ENCODE peak calls at places on chromosomes 3 and 15, in five cellular contexts. One of them, this sample, is unnamed.

GRCh38 chr3:58403513-58404109 is 30.0 kb downstream of the PDHB start:
- DNase-seq in SK-N-SH: no peak
- DNase-seq in GM12878: no peak
- DNase-seq in HCT116: no peak
- DNase-seq in HepG2: no peak
- DNase-seq in this sample: no peak

GRCh38 chr3:127831723-127832172 is 9.4 kb upstream of the MGLL start:
- DNase-seq in HepG2: no peak
- DNase-seq in GM12878: no peak
- DNase-seq in SK-N-SH: peak; percentile 67
- DNase-seq in HCT116: no peak
- DNase-seq in this sample: no peak

GRCh38 chr3:32937331-32937730 is 14.1 kb upstream of the CCR4 start:
- DNase-seq in HCT116: no peak
- DNase-seq in GM12878: no peak
- DNase-seq in SK-N-SH: no peak
- DNase-seq in HepG2: no peak
- DNase-seq in this sample: no peak

GRCh38 chr15:55379095-55379494 is 29.1 kb downstream of the CCPG1 start:
- DNase-seq in HepG2: no peak
- DNase-seq in SK-N-SH: no peak
- DNase-seq in GM12878: no peak
- DNase-seq in HCT116: no peak
- DNase-seq in this sample: no peak

GRCh38 chr15:50128266-50128665 is 9.2 kb upstream of the ATP8B4 start:
- DNase-seq in HCT116: no peak
- DNase-seq in HepG2: no peak
- DNase-seq in SK-N-SH: peak; percentile 7
- DNase-seq in GM12878: no peak
- DNase-seq in this sample: no peak

GRCh38 chr3:12350151-12350813 is 61.4 kb downstream of the PPARG start:
- DNase-seq in HepG2: no peak
- DNase-seq in SK-N-SH: no peak
- DNase-seq in GM12878: no peak
- DNase-seq in HCT116: no peak
- DNase-seq in this sample: no peak

GRCh38 chr3:155217591-155217990 is 75.9 kb downstream of the STRIT1 start:
- DNase-seq in SK-N-SH: no peak
- DNase-seq in HCT116: no peak
- DNase-seq in GM12878: no peak
- DNase-seq in HepG2: no peak
- DNase-seq in this sample: no peak

GRCh38 chr15:57548835-57549234 is 42.9 kb upstream of the MYZAP start:
- DNase-seq in GM12878: no peak
- DNase-seq in HCT116: no peak
- DNase-seq in SK-N-SH: no peak
- DNase-seq in HepG2: no peak
- DNase-seq in this sample: no peak

GRCh38 chr3:114308830-114309229 is 15.0 kb downstream of the TIGIT start:
- DNase-seq in HepG2: no peak
- DNase-seq in SK-N-SH: no peak
- DNase-seq in HCT116: no peak
- DNase-seq in GM12878: no peak
- DNase-seq in this sample: no peak

GRCh38 chr15:70053703-70054229 is 44.0 kb downstream of the TLE3 start:
- DNase-seq in HepG2: no peak
- DNase-seq in HCT116: no peak
- DNase-seq in GM12878: no peak
- DNase-seq in SK-N-SH: no peak
- DNase-seq in this sample: no peak

GRCh38 chr3:46351646-46352045 is 2.3 kb upstream of the CCR2 start:
- DNase-seq in GM12878: no peak
- DNase-seq in HCT116: no peak
- DNase-seq in HepG2: no peak
- DNase-seq in SK-N-SH: no peak
- DNase-seq in this sample: no peak

GRCh38 chr3:184240384-184241140 is 8.2 kb downstream of the ALG3 start:
- DNase-seq in HepG2: no peak
- DNase-seq in GM12878: no peak
- DNase-seq in SK-N-SH: no peak
- DNase-seq in HCT116: no peak
- DNase-seq in this sample: no peak

GRCh38 chr3:71542548-71543370 is 40.8 kb downstream of the FOXP1 start:
- DNase-seq in SK-N-SH: peak; percentile 63
- DNase-seq in HCT116: no peak
- DNase-seq in HepG2: no peak
- DNase-seq in GM12878: no peak
- DNase-seq in this sample: no peak
- TF ChIP-seq REST in SK-N-SH: no peak
- TF ChIP-seq REST in HCT116: no peak
- TF ChIP-seq REST in HepG2: no peak
- TF ChIP-seq REST in GM12878: no peak
- TF ChIP-seq REST in this sample: no peak

GRCh38 chr3:130014526-130014925 is 40.0 kb downstream of the TRH start:
- DNase-seq in HCT116: no peak
- DNase-seq in HepG2: no peak
- DNase-seq in GM12878: no peak
- DNase-seq in SK-N-SH: no peak
- DNase-seq in this sample: no peak
- H3K27ac ChIP-seq in HCT116: no peak overlapping the region
- H3K27ac ChIP-seq in HepG2: no peak overlapping the region
- H3K27ac ChIP-seq in GM12878: no peak overlapping the region
- H3K27ac ChIP-seq in SK-N-SH: no peak overlapping the region
- H3K27ac ChIP-seq in this sample: no peak overlapping the region

GRCh38 chr15:87604857-87605446 is 651.6 kb downstream of the NTRK3 start:
- DNase-seq in GM12878: no peak
- DNase-seq in HepG2: no peak
- DNase-seq in HCT116: no peak
- DNase-seq in SK-N-SH: peak; percentile 12
- DNase-seq in this sample: no peak
- TF ChIP-seq SIN3A in GM12878: no peak
- TF ChIP-seq SIN3A in HepG2: no peak
- TF ChIP-seq SIN3A in HCT116: no peak
- TF ChIP-seq SIN3A in SK-N-SH: no peak
- TF ChIP-seq SIN3A in this sample: no peak

DNA sequence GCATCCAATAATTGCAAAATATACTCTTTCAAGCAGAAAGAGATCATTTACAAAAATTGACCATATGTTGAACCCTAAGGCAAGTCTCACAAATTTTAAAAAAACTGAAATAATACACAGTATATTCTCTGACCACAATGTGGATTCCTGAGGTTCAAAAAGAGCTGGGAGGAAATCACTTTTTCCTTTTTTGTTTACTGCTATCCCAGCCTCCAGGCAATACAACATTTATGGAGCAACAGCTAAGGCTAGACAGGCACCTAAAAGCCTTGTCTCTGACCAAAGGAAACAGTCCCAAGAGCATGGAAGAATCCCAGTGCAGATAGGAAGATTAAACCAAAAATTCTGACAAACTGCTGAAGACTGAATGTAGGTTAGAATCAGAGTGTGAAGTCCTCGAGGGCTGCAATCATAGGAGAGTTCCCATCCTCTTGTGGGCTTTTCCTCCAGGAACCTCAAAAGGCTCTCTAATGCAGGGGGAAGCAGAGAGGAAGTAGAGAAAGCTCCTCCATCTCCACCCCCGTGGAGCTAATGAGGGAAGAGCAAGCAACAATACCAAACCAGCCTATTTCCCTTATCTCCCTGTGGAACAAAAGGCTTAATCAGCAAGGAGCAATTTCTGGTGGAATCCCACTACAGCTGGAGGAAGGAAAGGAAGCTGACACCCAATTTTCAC is 57.0 kb downstream of the TMCC1 start:
- DNase-seq in HepG2: no peak
- DNase-seq in SK-N-SH: no peak
- DNase-seq in HCT116: no peak
- DNase-seq in GM12878: no peak
- DNase-seq in this sample: no peak
- TF ChIP-seq REST in HepG2: no peak
- TF ChIP-seq REST in SK-N-SH: no peak
- TF ChIP-seq REST in HCT116: no peak
- TF ChIP-seq REST in GM12878: no peak
- TF ChIP-seq REST in this sample: no peak

DNA sequence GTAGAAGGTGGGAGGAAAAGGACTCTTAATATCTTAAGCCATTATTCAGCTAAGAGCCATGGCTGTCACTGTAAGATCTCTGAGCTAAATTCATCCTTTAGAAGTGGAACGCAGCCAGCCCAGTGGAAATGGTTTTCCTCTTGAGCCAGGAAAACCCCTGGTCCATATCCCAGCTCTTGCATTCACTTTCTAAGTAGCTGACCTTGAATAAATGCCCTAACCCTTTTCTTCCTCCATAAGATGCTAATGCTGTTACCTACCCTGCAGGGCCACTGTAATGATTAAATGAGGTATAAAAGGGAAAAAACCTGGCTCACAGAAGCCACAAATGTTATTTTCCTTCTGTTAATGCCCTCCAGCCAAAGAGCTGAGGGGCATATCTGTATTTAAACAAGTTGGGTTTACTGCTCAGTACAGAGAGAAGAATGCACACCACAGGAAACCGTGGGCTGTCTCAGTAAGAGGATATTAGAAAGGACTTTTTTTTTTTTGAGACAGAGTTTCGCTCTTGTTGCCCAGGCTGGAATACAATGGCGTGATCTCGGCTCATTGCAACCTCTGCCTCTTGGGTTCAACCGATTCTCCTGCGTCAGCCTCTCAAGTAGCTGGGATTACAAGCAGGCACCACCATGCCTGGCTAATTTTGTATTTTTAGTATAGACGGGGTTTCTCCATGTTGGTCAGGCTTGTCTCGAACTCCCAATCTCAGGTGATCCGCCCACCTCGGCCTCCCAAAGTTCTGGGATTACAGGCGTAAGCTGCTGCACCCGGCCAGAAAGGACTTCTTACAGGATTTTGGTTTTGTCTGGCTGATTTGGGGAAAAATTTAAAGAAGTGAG is 6.8 kb downstream of the UBL7 start:
- DNase-seq in GM12878: no peak
- DNase-seq in HepG2: no peak
- DNase-seq in SK-N-SH: no peak
- DNase-seq in HCT116: no peak
- DNase-seq in this sample: no peak
- H3K27ac ChIP-seq in GM12878: peak overlapping the region; percentile 29
- H3K27ac ChIP-seq in HepG2: no peak overlapping the region
- H3K27ac ChIP-seq in SK-N-SH: no peak overlapping the region
- H3K27ac ChIP-seq in HCT116: no peak overlapping the region
- H3K27ac ChIP-seq in this sample: no peak overlapping the region

DNA sequence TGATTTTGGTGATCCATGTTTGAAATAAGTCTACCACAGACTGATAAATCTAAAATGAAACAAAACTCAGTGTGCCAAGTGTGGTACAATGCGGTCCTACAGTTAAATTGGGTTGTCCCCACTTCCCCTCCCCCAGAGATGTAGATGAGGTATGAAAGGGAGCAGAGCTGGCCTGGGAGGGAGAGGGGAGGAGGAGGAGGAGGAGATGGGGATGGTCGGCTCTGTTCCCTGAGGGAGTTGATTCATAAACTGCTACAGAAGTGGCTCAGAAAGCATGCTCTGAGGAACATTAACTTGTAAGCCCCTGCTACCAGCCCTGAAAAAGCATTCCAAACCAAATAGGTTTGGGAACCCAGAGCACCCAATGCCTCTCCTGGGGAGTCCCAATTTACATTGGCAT is 28.0 kb upstream of the CHRNB4 start:
- DNase-seq in GM12878: no peak
- DNase-seq in HepG2: no peak
- DNase-seq in HCT116: no peak
- DNase-seq in SK-N-SH: no peak
- DNase-seq in this sample: no peak
- TF ChIP-seq SIN3A in GM12878: no peak
- TF ChIP-seq SIN3A in HepG2: no peak
- TF ChIP-seq SIN3A in HCT116: no peak
- TF ChIP-seq SIN3A in SK-N-SH: no peak
- TF ChIP-seq SIN3A in this sample: no peak

DNA sequence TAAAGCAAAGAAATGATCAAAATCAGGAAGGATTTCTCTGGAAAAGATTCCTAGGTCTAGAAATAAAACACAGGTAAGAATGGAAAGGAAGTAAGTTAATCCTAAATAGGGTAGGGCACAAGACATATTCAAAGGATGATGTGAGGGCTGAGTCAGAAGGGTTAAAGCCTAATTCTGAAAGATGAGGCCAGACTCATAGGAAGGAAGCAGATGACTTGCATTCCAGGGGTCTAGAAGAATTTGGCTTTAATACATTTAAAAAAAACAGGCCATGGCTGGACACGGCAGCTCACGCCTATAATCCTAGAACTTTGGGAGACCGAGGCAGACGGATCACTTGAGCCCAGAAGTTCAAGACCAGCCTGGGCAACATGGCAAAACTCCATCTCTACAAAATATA is 3.2 kb downstream of the SSR3 start:
- DNase-seq in SK-N-SH: no peak
- DNase-seq in HepG2: no peak
- DNase-seq in GM12878: no peak
- DNase-seq in HCT116: no peak
- DNase-seq in this sample: no peak
- TF ChIP-seq REST in SK-N-SH: no peak
- TF ChIP-seq REST in HepG2: no peak
- TF ChIP-seq REST in GM12878: no peak
- TF ChIP-seq REST in HCT116: no peak
- TF ChIP-seq REST in this sample: no peak

GRCh38 chr3:106611841-106612240 is 743.0 kb upstream of the CBLB start:
- DNase-seq in HepG2: no peak
- DNase-seq in SK-N-SH: no peak
- DNase-seq in GM12878: no peak
- DNase-seq in HCT116: no peak
- DNase-seq in this sample: no peak
- H3K27ac ChIP-seq in HepG2: no peak overlapping the region
- H3K27ac ChIP-seq in SK-N-SH: peak overlapping the region; percentile 69
- H3K27ac ChIP-seq in GM12878: no peak overlapping the region
- H3K27ac ChIP-seq in HCT116: no peak overlapping the region
- H3K27ac ChIP-seq in this sample: no peak overlapping the region

GRCh38 chr3:138148503-138148902 is 16.3 kb upstream of the A4GNT start:
- DNase-seq in HepG2: no peak
- DNase-seq in HCT116: no peak
- DNase-seq in SK-N-SH: no peak
- DNase-seq in GM12878: no peak
- DNase-seq in this sample: no peak
- TF ChIP-seq SIN3A in HepG2: no peak
- TF ChIP-seq SIN3A in HCT116: no peak
- TF ChIP-seq SIN3A in SK-N-SH: no peak
- TF ChIP-seq SIN3A in GM12878: no peak
- TF ChIP-seq SIN3A in this sample: no peak

This sample was measured in Panc1.